ENCODE peak calls at places on chromosome 3, in six cellular contexts. V is T-cell; X is effector CD8-positive, alpha-beta T cell; H is Peyer's patch; Q is epithelial cell of esophagus; E is stimulated activated CD8-positive, alpha-beta memory T cell treated with anti-CD3 and anti-CD28 coated beads, Interleukin-15, amount 100 ng/mL, for 4 hours. S is an unnamed sample.

GRCh38 chr3:54965746-54966145 is 37.9 kb upstream of the LRTM1 start:
- DNase-seq in V (no peak), X (no peak), H (no peak), Q (peak), E (no peak), S (no peak)

GRCh38 chr3:184255291-184256039 is 5.9 kb downstream of the CAMK2N2 start:
- DNase-seq in V (no peak), X (no peak), H (no peak), Q (peak), E (no peak), S (peak)

GRCh38 chr3:126052196-126053058 is 31.5 kb downstream of the SLC41A3 start:
- DNase-seq in V (no peak), X (no peak), H (no peak), Q (no peak), E (no peak), S (no peak)

GRCh38 chr3:10017636-10018292 is 8.5 kb upstream of the FANCD2 start:
- DNase-seq in V (no peak), X (no peak), H (peak), Q (no peak), E (no peak), S (no peak)

GRCh38 chr3:118977671-118978392 is 56.8 kb downstream of the IGSF11 start:
- DNase-seq in V (no peak), X (no peak), H (no peak), Q (no peak), E (no peak), S (no peak)

GRCh38 chr3:185332026-185332735 is 30.8 kb upstream of the MAP3K13 start:
- DNase-seq in V (no peak), X (no peak), H (no peak), Q (peak), E (no peak), S (peak)

GRCh38 chr3:191695815-191696153 is 234.8 kb downstream of the PYDC2 start:
- DNase-seq in V (no peak), X (no peak), H (no peak), Q (no peak), E (no peak), S (no peak)

GRCh38 chr3:71689305-71689704 is 35.9 kb downstream of the EIF4E3 start:
- DNase-seq in V (no peak), X (no peak), H (no peak), Q (peak), E (no peak), S (no peak)

GRCh38 chr3:99875573-99875924 is 57.9 kb downstream of the CMSS1 start:
- DNase-seq in V (no peak), X (no peak), H (no peak), Q (peak), E (no peak), S (peak)

GRCh38 chr3:98343647-98344507 is 9.8 kb upstream of the OR5K4 start:
- DNase-seq in V (no peak), X (no peak), H (no peak), Q (peak), E (no peak), S (peak)

GRCh38 chr3:48418651-48419050 is 11.2 kb downstream of the PLXNB1 start:
- DNase-seq in V (no peak), X (no peak), H (no peak), Q (no peak), E (no peak), S (no peak)

GRCh38 chr3:105688821-105689220 is 180.0 kb downstream of the CBLB start:
- DNase-seq in V (no peak), X (no peak), H (no peak), Q (no peak), E (no peak), S (peak)

GRCh38 chr3:45869638-45870037 is 16.7 kb upstream of the CCR9 start:
- DNase-seq in V (no peak), X (no peak), H (no peak), Q (no peak), E (no peak), S (no peak)

GRCh38 chr3:117597865-117598264 is 888.3 kb downstream of the TUSC7 start:
- DNase-seq in V (no peak), X (no peak), H (no peak), Q (no peak), E (no peak), S (no peak)

GRCh38 chr3:170701696-170702678 is 116.1 kb upstream of the SLC7A14 start:
- DNase-seq in V (no peak), X (no peak), H (no peak), Q (no peak), E (no peak), S (no peak)

GRCh38 chr3:179373938-179374337 is 26.4 kb downstream of the MFN1 start:
- DNase-seq in V (no peak), X (no peak), H (no peak), Q (no peak), E (no peak), S (peak)

GRCh38 chr3:184539801-184540440 is 21.7 kb upstream of the EPHB3 start:
- DNase-seq in V (no peak), X (no peak), H (no peak), Q (no peak), E (no peak), S (no peak)

GRCh38 chr3:20062996-20063395 is 22.8 kb downstream of the KAT2B start:
- DNase-seq in V (no peak), X (no peak), H (no peak), Q (no peak), E (no peak), S (no peak)

GRCh38 chr3:60304103-60304502 is 947.1 kb downstream of the FHIT start:
- DNase-seq in V (no peak), X (no peak), H (no peak), Q (no peak), E (no peak), S (no peak)

GRCh38 chr3:119608591-119608990 is 10.9 kb downstream of the PLA1A start:
- DNase-seq in V (no peak), X (no peak), H (no peak), Q (no peak), E (no peak), S (peak)

GRCh38 chr3:140898340-140899180 is 43.1 kb upstream of the SLC25A36 start:
- DNase-seq in V (no peak), X (no peak), H (no peak), Q (peak), E (no peak), S (peak)

GRCh38 chr3:49906004-49906860 is 2.6 kb upstream of the MST1R start:
- DNase-seq in V (no peak), X (peak), H (peak), Q (peak), E (no peak), S (peak)

S was measured in NCI-H82.